ENCODE peak calls at places on chromosomes 3 and 15, in nine cellular contexts. Y, U, E, J, G, N, C, W and V are unnamed samples.

GRCh38 chr3:96478496-96478895 is 335.9 kb upstream of the EPHA6 start:
- DNase-seq in Y (no peak), U (no peak), E (no peak), J (no peak), G (peak; percentile 32), N (no peak), C (no peak), W (peak; percentile 63), V (no peak)

GRCh38 chr15:40328711-40329240 is 5.3 kb downstream of the INAFM2 start:
- DNase-seq in Y (no peak), U (no peak), E (no peak), J (no peak), G (no peak), N (no peak), C (no peak), W (no peak), V (no peak)

GRCh38 chr3:64031540-64032533 is 8.5 kb upstream of the PSMD6 start:
- DNase-seq in Y (no peak), U (no peak), E (no peak), J (no peak), G (no peak), N (no peak), C (no peak), W (peak; percentile 39), V (no peak)

GRCh38 chr15:89672221-89673161 is 6.7 kb downstream of the PLIN1 start:
- DNase-seq in Y (no peak), U (no peak), E (no peak), J (no peak), G (no peak), N (no peak), C (no peak), W (no peak), V (no peak)

GRCh38 chr15:63203451-63204090 is 14.2 kb downstream of the RAB8B start:
- DNase-seq in Y (peak; percentile 45), U (no peak), E (no peak), J (no peak), G (no peak), N (no peak), C (no peak), W (peak; percentile 19), V (no peak)

GRCh38 chr3:101070260-101071121 is 77.3 kb upstream of the ABI3BP start:
- DNase-seq in Y (peak; percentile 41), U (peak; percentile 53), E (peak; percentile 42), J (peak; percentile 45), G (no peak), N (no peak), C (peak; percentile 94), W (no peak), V (peak; percentile 50)

GRCh38 chr15:90266485-90266884 is 1.0 kb downstream of the NGRN start:
- DNase-seq in Y (no peak), U (no peak), E (no peak), J (peak; percentile 35), G (peak; percentile 19), N (no peak), C (no peak), W (no peak), V (no peak)

GRCh38 chr3:106687905-106688304 is 689.3 kb upstream of the CCDC54 start:
- DNase-seq in Y (no peak), U (no peak), E (no peak), J (no peak), G (no peak), N (no peak), C (no peak), W (no peak), V (no peak)

GRCh38 chr3:177452487-177452886 is 255.2 kb upstream of the TBL1XR1 start:
- DNase-seq in Y (no peak), U (no peak), E (no peak), J (peak; percentile 86), G (peak; percentile 96), N (no peak), C (no peak), W (peak; percentile 99), V (no peak)

GRCh38 chr3:161213644-161214043 is 7.5 kb upstream of the NMD3 start:
- DNase-seq in Y (no peak), U (no peak), E (no peak), J (no peak), G (no peak), N (no peak), C (no peak), W (no peak), V (no peak)

GRCh38 chr3:50292924-50293801 is 934 bp upstream of the IFRD2 start:
- DNase-seq in Y (no peak), U (no peak), E (no peak), J (no peak), G (no peak), N (no peak), C (no peak), W (no peak), V (no peak)

GRCh38 chr3:67605377-67605776 is 49.0 kb downstream of the SUCLG2 start:
- DNase-seq in Y (no peak), U (no peak), E (no peak), J (no peak), G (peak; percentile 42), N (peak; percentile 30), C (no peak), W (peak; percentile 73), V (no peak)

DNA sequence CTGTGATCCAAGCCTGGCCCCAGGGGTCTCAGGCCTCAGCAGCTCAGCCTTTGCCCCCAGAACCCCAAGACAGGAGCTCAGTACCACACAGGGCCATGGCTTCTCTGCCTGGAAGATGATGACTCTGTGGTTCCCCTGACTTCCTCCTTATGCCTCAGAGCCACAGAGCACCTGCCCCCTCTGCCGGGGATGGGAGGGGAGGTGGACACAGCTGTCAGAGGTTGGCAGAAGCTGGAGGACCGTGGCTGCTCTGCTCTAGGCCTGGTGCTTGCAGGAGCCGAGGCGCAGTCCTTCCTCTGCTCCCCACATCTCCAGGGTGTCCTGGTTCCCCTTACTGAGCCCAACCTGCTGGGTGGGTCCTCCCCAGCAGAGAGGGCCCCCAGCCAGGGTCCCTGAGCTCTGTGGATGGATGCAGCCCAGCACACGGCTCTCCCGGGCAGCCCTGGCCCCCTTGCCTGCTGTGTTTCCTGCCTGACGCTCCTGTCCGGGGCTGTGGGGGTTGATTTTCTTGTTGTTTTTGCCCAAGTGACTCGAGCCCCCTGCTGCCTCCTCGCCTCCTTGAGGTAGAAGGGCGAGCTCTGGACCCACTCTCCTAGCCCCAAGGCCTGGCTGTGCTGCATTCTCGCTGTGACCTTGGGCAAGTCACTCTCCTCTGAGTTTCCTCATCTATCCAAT is 36.6 kb downstream of the PSTPIP1 start:
- DNase-seq in Y (no peak), U (peak; percentile 53), E (peak; percentile 72), J (no peak), G (no peak), N (no peak), C (peak; percentile 45), W (no peak), V (peak; percentile 8)
- TF ChIP-seq CTCF in Y (no peak), U (peak; percentile 56), E (peak; percentile 18), J (no peak), G (no peak), N (no peak), C (no peak), W (no peak), V (no peak)

GRCh38 chr3:13046569-13047279 is 26.5 kb downstream of the IQSEC1 start:
- DNase-seq in Y (no peak), U (no peak), E (peak; percentile 46), J (no peak), G (no peak), N (no peak), C (no peak), W (no peak), V (no peak)

GRCh38 chr3:13045245-13045903 is 27.9 kb downstream of the IQSEC1 start:
- DNase-seq in Y (no peak), U (no peak), E (no peak), J (no peak), G (no peak), N (no peak), C (no peak), W (no peak), V (no peak)

GRCh38 chr3:13049400-13049799 is 23.8 kb downstream of the IQSEC1 start:
- DNase-seq in Y (no peak), U (no peak), E (no peak), J (no peak), G (no peak), N (no peak), C (no peak), W (no peak), V (no peak)

GRCh38 chr3:13045904-13046568 is 27.2 kb downstream of the IQSEC1 start:
- DNase-seq in Y (no peak), U (no peak), E (peak; percentile 86), J (no peak), G (no peak), N (no peak), C (no peak), W (no peak), V (no peak)

GRCh38 chr3:13047296-13048165 is 25.7 kb downstream of the IQSEC1 start:
- DNase-seq in Y (no peak), U (no peak), E (peak; percentile 56), J (no peak), G (no peak), N (no peak), C (no peak), W (no peak), V (no peak)
- TF ChIP-seq CTCF in Y (no peak), U (no peak), E (peak; percentile 18), J (no peak), G (peak; percentile 2), N (no peak), C (peak; percentile 12), W (no peak), V (no peak)

GRCh38 chr3:37569991-37570390 is 291.7 kb upstream of the CTDSPL start:
- DNase-seq in Y (no peak), U (no peak), E (no peak), J (no peak), G (no peak), N (no peak), C (no peak), W (no peak), V (no peak)

GRCh38 chr3:37575284-37575683 is 286.4 kb upstream of the CTDSPL start:
- DNase-seq in Y (no peak), U (no peak), E (no peak), J (no peak), G (no peak), N (no peak), C (no peak), W (no peak), V (no peak)

GRCh38 chr3:37574177-37574958 is 287.3 kb upstream of the CTDSPL start:
- DNase-seq in Y (no peak), U (no peak), E (no peak), J (no peak), G (no peak), N (no peak), C (no peak), W (no peak), V (no peak)

DNA sequence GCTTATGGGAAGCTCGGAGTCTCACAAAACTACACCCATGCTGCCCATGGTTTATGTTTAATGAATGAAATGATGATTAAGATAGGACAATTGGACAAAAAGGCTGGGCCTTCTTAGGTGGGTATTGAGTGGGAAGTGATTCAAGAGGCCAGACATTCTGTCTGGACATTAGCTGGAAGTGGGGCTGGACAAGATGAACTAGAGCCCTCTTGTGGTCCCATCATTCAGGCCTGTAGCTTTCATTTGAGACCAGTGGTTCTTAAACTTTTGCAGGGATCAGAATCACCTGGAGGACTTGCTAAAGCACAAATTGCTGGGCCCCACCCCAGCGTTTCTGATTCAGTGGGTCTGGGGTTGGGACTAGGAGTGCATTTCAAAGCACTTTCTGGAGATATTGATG is 290.4 kb upstream of the CTDSPL start:
- DNase-seq in Y (no peak), U (no peak), E (no peak), J (no peak), G (no peak), N (no peak), C (no peak), W (peak; percentile 2), V (no peak)
- TF ChIP-seq CTCF in Y (no peak), U (no peak), E (no peak), J (no peak), G (no peak), N (peak; percentile 2), C (no peak), W (no peak), V (no peak)

GRCh38 chr3:19688767-19689166 is 245.2 kb downstream of the EFHB start:
- DNase-seq in Y (no peak), U (no peak), E (no peak), J (peak; percentile 1), G (no peak), N (no peak), C (no peak), W (no peak), V (no peak)
- TF ChIP-seq CTCF in Y (no peak), U (peak; percentile 51), E (no peak), J (no peak), G (no peak), N (no peak), C (no peak), W (no peak), V (no peak)